ENCODE peak calls at places on chromosomes 7 and 10, in five cellular contexts. R, A, J, Z and X are unnamed samples.

GRCh38 chr10:42969147-42969546 is 107.7 kb upstream of the RET start:
- DNase-seq in R (no peak), A (no peak), J (peak), Z (no peak), X (no peak)

GRCh38 chr10:7407368-7408002 is 3.3 kb downstream of the SFMBT2 start:
- DNase-seq in R (no peak), A (no peak), J (no peak), Z (no peak), X (no peak)

GRCh38 chr10:43076876-43077420 is at the start of gene RET:
- DNase-seq in R (no peak), A (no peak), J (peak), Z (peak), X (no peak)

GRCh38 chr10:128044961-128045832 is 81.0 kb downstream of the MKI67 start:
- DNase-seq in R (no peak), A (no peak), J (no peak), Z (no peak), X (no peak)

GRCh38 chr10:76396126-76396525 is 964.7 kb downstream of the LRMDA start:
- DNase-seq in R (no peak), A (no peak), J (no peak), Z (no peak), X (no peak)

GRCh38 chr10:87864497-87865059 is 1.2 kb downstream of the PTEN start:
- DNase-seq in R (no peak), A (peak), J (no peak), Z (peak), X (peak)

GRCh38 chr7:26189000-26189539 is 11.5 kb downstream of the HNRNPA2B1 start:
- DNase-seq in R (no peak), A (no peak), J (no peak), Z (no peak), X (no peak)

GRCh38 chr7:5420841-5421625 is 2.6 kb downstream of the TNRC18 start:
- DNase-seq in R (no peak), A (peak), J (peak), Z (no peak), X (no peak)

GRCh38 chr10:3193751-3194150 is 21.2 kb upstream of the PITRM1 start:
- DNase-seq in R (no peak), A (no peak), J (no peak), Z (no peak), X (no peak)

GRCh38 chr10:112059220-112059619 is 124.3 kb downstream of the GPAM start:
- DNase-seq in R (no peak), A (no peak), J (no peak), Z (no peak), X (no peak)

GRCh38 chr7:152313217-152313616 is 122.6 kb downstream of the KMT2C start:
- DNase-seq in R (no peak), A (no peak), J (no peak), Z (no peak), X (no peak)

GRCh38 chr10:103278862-103279298 is 1.9 kb downstream of the INA start:
- DNase-seq in R (peak), A (peak), J (peak), Z (no peak), X (no peak)

GRCh38 chr10:5234106-5234877 is 37.7 kb downstream of the AKR1C4 start:
- DNase-seq in R (no peak), A (peak), J (peak), Z (no peak), X (peak)

GRCh38 chr7:139505563-139505962 is 17.9 kb upstream of the CLEC2L start:
- DNase-seq in R (no peak), A (no peak), J (no peak), Z (no peak), X (no peak)

GRCh38 chr7:107934991-107935770 is 44.2 kb downstream of the DLD start:
- DNase-seq in R (no peak), A (no peak), J (no peak), Z (no peak), X (no peak)